ENCODE peak calls at places on chromosome 2, in four cellular contexts. One of them, this sample, is unnamed.

GRCh38 chr2:150621800-150622199 is 134.3 kb upstream of the RND3 start:
- DNase-seq in breast epithelium: no peak
- DNase-seq in transverse colon: no peak
- DNase-seq in stomach: no peak
- DNase-seq in this sample: no peak

GRCh38 chr2:10031886-10032745 is 11.2 kb upstream of the KLF11 start:
- DNase-seq in breast epithelium: no peak
- DNase-seq in transverse colon: no peak
- DNase-seq in stomach: no peak
- DNase-seq in this sample: no peak

GRCh38 chr2:40371525-40372277 is 80.2 kb downstream of the SLC8A1 start:
- DNase-seq in breast epithelium: no peak
- DNase-seq in transverse colon: peak; percentile 16
- DNase-seq in stomach: no peak
- DNase-seq in this sample: no peak

GRCh38 chr2:96525211-96525507 is 11.4 kb upstream of the ARID5A start:
- DNase-seq in breast epithelium: no peak
- DNase-seq in transverse colon: no peak
- DNase-seq in stomach: no peak
- DNase-seq in this sample: no peak

GRCh38 chr2:25304339-25304728 is 37.4 kb downstream of the DNMT3A start:
- DNase-seq in breast epithelium: no peak
- DNase-seq in transverse colon: no peak
- DNase-seq in stomach: no peak
- DNase-seq in this sample: no peak

GRCh38 chr2:142415461-142415860 is 284.6 kb upstream of the LRP1B start:
- DNase-seq in breast epithelium: no peak
- DNase-seq in transverse colon: peak; percentile 22
- DNase-seq in stomach: no peak
- DNase-seq in this sample: no peak

GRCh38 chr2:70894765-70895164 is 40.9 kb upstream of the ATP6V1B1 start:
- DNase-seq in breast epithelium: no peak
- DNase-seq in transverse colon: no peak
- DNase-seq in stomach: peak; percentile 7
- DNase-seq in this sample: no peak

GRCh38 chr2:1227289-1227900 is 185.9 kb upstream of the TPO start:
- DNase-seq in breast epithelium: no peak
- DNase-seq in transverse colon: no peak
- DNase-seq in stomach: no peak
- DNase-seq in this sample: no peak

GRCh38 chr2:121771976-121772742 is 16.7 kb downstream of the TSN start:
- DNase-seq in breast epithelium: no peak
- DNase-seq in transverse colon: no peak
- DNase-seq in stomach: no peak
- DNase-seq in this sample: no peak

GRCh38 chr2:11343626-11344341 is 652 bp downstream of the ROCK2 start:
- DNase-seq in breast epithelium: peak; percentile 48
- DNase-seq in transverse colon: peak; percentile 67
- DNase-seq in stomach: peak; percentile 32
- DNase-seq in this sample: peak; percentile 79

GRCh38 chr2:98897746-98898145 is 38.3 kb downstream of the CRACDL start:
- DNase-seq in breast epithelium: no peak
- DNase-seq in transverse colon: no peak
- DNase-seq in stomach: no peak
- DNase-seq in this sample: no peak

GRCh38 chr2:10256031-10256524 is 46.6 kb upstream of the HPCAL1 start:
- DNase-seq in breast epithelium: no peak
- DNase-seq in transverse colon: no peak
- DNase-seq in stomach: no peak
- DNase-seq in this sample: peak; percentile 31

GRCh38 chr2:211364911-211365310 is 808.5 kb downstream of the CPS1 start:
- DNase-seq in breast epithelium: no peak
- DNase-seq in transverse colon: no peak
- DNase-seq in stomach: no peak
- DNase-seq in this sample: no peak

GRCh38 chr2:64186698-64187605 is 42.7 kb upstream of the PELI1 start:
- DNase-seq in breast epithelium: no peak
- DNase-seq in transverse colon: no peak
- DNase-seq in stomach: no peak
- DNase-seq in this sample: no peak

GRCh38 chr2:111157798-111158197 is 37.1 kb downstream of the BCL2L11 start:
- DNase-seq in breast epithelium: no peak
- DNase-seq in transverse colon: peak; percentile 50
- DNase-seq in stomach: no peak
- DNase-seq in this sample: no peak

GRCh38 chr2:181456660-181457120 is 496 bp upstream of the ITGA4 start:
- DNase-seq in breast epithelium: peak; percentile 23
- DNase-seq in transverse colon: peak; percentile 72
- DNase-seq in stomach: peak; percentile 47
- DNase-seq in this sample: no peak

GRCh38 chr2:177038772-177039484 is 173.7 kb upstream of the HNRNPA3 start:
- DNase-seq in breast epithelium: no peak
- DNase-seq in transverse colon: no peak
- DNase-seq in stomach: no peak
- DNase-seq in this sample: no peak

GRCh38 chr2:136242687-136243277 is 124.8 kb upstream of the CXCR4 start:
- DNase-seq in breast epithelium: no peak
- DNase-seq in transverse colon: peak; percentile 32
- DNase-seq in stomach: peak; percentile 40
- DNase-seq in this sample: no peak

GRCh38 chr2:131038258-131039100 is 54.8 kb downstream of the FAM168B start:
- DNase-seq in breast epithelium: no peak
- DNase-seq in transverse colon: no peak
- DNase-seq in stomach: no peak
- DNase-seq in this sample: no peak

GRCh38 chr2:208479342-208479741 is 72.8 kb downstream of the PTH2R start:
- DNase-seq in breast epithelium: no peak
- DNase-seq in transverse colon: no peak
- DNase-seq in stomach: no peak
- DNase-seq in this sample: no peak

DNA sequence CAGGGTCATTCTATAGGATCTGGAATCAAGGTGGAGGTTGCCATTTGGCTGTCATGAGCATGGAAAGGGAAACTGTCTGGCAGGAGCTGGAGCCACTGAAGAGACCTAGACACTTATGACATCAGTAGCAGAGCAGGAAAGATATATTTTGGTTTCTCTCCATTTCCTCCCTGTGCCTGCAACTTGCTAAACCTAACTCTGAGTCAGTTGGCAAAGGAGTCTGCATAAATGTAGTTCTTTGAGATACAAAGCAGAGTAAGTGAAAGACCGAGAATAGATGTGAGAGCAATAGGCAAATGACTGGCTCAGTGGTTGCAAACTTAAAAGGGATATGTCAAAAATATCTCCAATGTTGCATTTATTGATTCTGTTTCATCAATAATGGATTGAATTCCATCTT is 757.7 kb downstream of the KCNJ3 start:
- DNase-seq in breast epithelium: no peak
- DNase-seq in transverse colon: no peak
- DNase-seq in stomach: no peak
- DNase-seq in this sample: no peak
- H3K27ac ChIP-seq in breast epithelium: no peak overlapping the region
- H3K27ac ChIP-seq in transverse colon: no peak overlapping the region
- H3K27ac ChIP-seq in stomach: no peak overlapping the region
- H3K27ac ChIP-seq in this sample: no peak overlapping the region

DNA sequence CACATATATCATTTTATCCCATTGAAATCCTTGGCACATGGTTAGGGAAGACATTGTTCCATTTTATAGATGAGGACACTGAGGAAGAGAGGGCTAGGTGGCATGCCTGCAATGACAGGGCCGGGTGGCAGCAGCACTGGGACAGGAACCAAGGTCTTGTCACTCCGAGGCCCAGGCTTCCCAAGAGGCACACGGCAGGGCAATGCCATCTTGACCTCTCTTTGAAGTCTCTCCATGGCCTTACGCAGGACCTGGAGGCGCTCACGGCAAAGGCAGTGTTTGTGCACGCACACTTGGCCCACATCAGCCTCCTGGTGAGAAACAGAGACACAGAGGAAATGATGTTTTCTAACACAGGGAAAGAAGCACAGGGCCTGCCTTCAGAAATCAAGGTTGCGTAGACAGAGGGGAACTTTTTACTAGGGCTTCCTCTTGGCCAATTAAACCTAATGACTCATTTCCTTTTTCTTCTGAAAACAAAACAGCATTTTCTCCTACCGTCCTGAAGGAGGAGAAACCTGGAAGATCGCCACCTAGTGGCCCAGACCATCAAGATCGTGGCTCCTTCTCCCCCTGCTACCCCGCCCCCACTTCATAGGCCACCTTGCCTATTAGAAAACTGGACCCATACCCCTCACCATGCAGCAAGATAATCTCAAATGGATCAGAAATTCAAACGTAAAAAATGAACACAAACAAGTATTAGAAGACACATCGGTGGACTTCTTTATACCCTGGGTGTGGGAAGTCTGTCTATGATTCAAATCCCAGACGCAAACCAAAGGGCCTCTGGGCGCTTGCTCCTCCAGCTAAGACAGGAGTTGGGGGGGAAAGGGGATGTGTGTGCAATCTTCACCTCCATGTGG is 74.6 kb upstream of the SP3 start:
- DNase-seq in breast epithelium: peak; percentile 82
- DNase-seq in transverse colon: peak; percentile 90
- DNase-seq in stomach: peak; percentile 89
- DNase-seq in this sample: peak; percentile 93
- TF ChIP-seq POLR2AphosphoS5 in breast epithelium: peak; percentile 67
- TF ChIP-seq POLR2AphosphoS5 in transverse colon: no peak
- TF ChIP-seq POLR2AphosphoS5 in stomach: no peak
- TF ChIP-seq POLR2AphosphoS5 in this sample: peak; percentile 26

GRCh38 chr2:128362186-128362888 is 43.7 kb upstream of the HS6ST1 start:
- DNase-seq in breast epithelium: no peak
- DNase-seq in transverse colon: no peak
- DNase-seq in stomach: no peak
- DNase-seq in this sample: no peak
- H3K27ac ChIP-seq in breast epithelium: peak overlapping the region; percentile 80
- H3K27ac ChIP-seq in transverse colon: peak overlapping the region; percentile 5
- H3K27ac ChIP-seq in stomach: no peak overlapping the region
- H3K27ac ChIP-seq in this sample: no peak overlapping the region

GRCh38 chr2:30625600-30626208 is 178.7 kb downstream of the LCLAT1 start:
- DNase-seq in breast epithelium: no peak
- DNase-seq in transverse colon: no peak
- DNase-seq in stomach: no peak
- DNase-seq in this sample: no peak
- TF ChIP-seq POLR2AphosphoS5 in breast epithelium: no peak
- TF ChIP-seq POLR2AphosphoS5 in transverse colon: no peak
- TF ChIP-seq POLR2AphosphoS5 in stomach: no peak
- TF ChIP-seq POLR2AphosphoS5 in this sample: no peak

GRCh38 chr2:241108271-241109209 is 6.5 kb upstream of the MTERF4 start:
- DNase-seq in breast epithelium: no peak
- DNase-seq in transverse colon: no peak
- DNase-seq in stomach: no peak
- DNase-seq in this sample: no peak

GRCh38 chr2:241102239-241102803 is at the start of gene MTERF4:
- DNase-seq in breast epithelium: peak; percentile 78
- DNase-seq in transverse colon: peak; percentile 92
- DNase-seq in stomach: peak; percentile 92
- DNase-seq in this sample: peak; percentile 92

GRCh38 chr2:241103176-241103595 is 1.1 kb upstream of the MTERF4 start:
- DNase-seq in breast epithelium: no peak
- DNase-seq in transverse colon: no peak
- DNase-seq in stomach: no peak
- DNase-seq in this sample: peak; percentile 19

GRCh38 chr2:241107384-241107783 is 5.3 kb upstream of the MTERF4 start:
- DNase-seq in breast epithelium: no peak
- DNase-seq in transverse colon: no peak
- DNase-seq in stomach: no peak
- DNase-seq in this sample: no peak

GRCh38 chr2:241105641-241106040 is 3.6 kb upstream of the MTERF4 start:
- DNase-seq in breast epithelium: no peak
- DNase-seq in transverse colon: no peak
- DNase-seq in stomach: no peak
- DNase-seq in this sample: no peak
- H3K27ac ChIP-seq in breast epithelium: no peak overlapping the region
- H3K27ac ChIP-seq in transverse colon: no peak overlapping the region
- H3K27ac ChIP-seq in stomach: no peak overlapping the region
- H3K27ac ChIP-seq in this sample: no peak overlapping the region

GRCh38 chr2:241619602-241620418 is 17.1 kb downstream of the THAP4 start:
- DNase-seq in breast epithelium: no peak
- DNase-seq in transverse colon: no peak
- DNase-seq in stomach: no peak
- DNase-seq in this sample: no peak
- TF ChIP-seq POLR2AphosphoS5 in breast epithelium: no peak
- TF ChIP-seq POLR2AphosphoS5 in transverse colon: no peak
- TF ChIP-seq POLR2AphosphoS5 in stomach: no peak
- TF ChIP-seq POLR2AphosphoS5 in this sample: no peak

GRCh38 chr2:105821428-105822125 is 76.9 kb downstream of the NCK2 start:
- DNase-seq in breast epithelium: no peak
- DNase-seq in transverse colon: no peak
- DNase-seq in stomach: no peak
- DNase-seq in this sample: no peak
- H3K27ac ChIP-seq in breast epithelium: no peak overlapping the region
- H3K27ac ChIP-seq in transverse colon: peak overlapping the region; percentile 46
- H3K27ac ChIP-seq in stomach: no peak overlapping the region
- H3K27ac ChIP-seq in this sample: no peak overlapping the region